ENCODE peak calls at places on chromosomes 7 and 10, in eight cellular contexts. One of them, this sample, is unnamed.

GRCh38 chr7:129122751-129123516 is 21.6 kb upstream of the TSPAN33 start:
- DNase-seq in neural progenitor cell: no peak
- DNase-seq in NCI-H2081: no peak
- DNase-seq in OCI-M1: peak
- DNase-seq in CD8-positive, alpha-beta T cell: no peak
- DNase-seq in fibroblast of lung: peak
- DNase-seq in iris pigment epithelial cell: peak
- DNase-seq in NCI-H1105 treated with DMSO at 0.1 percent for 48 hours: no peak
- DNase-seq in this sample: no peak

GRCh38 chr10:97503413-97503812 is 4.7 kb downstream of the UBTD1 start:
- DNase-seq in iris pigment epithelial cell: no peak
- DNase-seq in NCI-H1105 treated with DMSO at 0.1 percent for 48 hours: no peak
- DNase-seq in NCI-H2081: no peak
- DNase-seq in CD8-positive, alpha-beta T cell: no peak
- DNase-seq in fibroblast of lung: no peak
- DNase-seq in OCI-M1: no peak
- DNase-seq in neural progenitor cell: no peak
- DNase-seq in this sample: no peak

GRCh38 chr7:141272417-141272816 is 198.6 kb downstream of the TMEM178B start:
- DNase-seq in NCI-H2081: no peak
- DNase-seq in OCI-M1: no peak
- DNase-seq in fibroblast of lung: no peak
- DNase-seq in iris pigment epithelial cell: no peak
- DNase-seq in neural progenitor cell: peak
- DNase-seq in NCI-H1105 treated with DMSO at 0.1 percent for 48 hours: no peak
- DNase-seq in CD8-positive, alpha-beta T cell: no peak
- DNase-seq in this sample: no peak

GRCh38 chr7:110962374-110962773 is 128.6 kb upstream of the LRRN3 start:
- DNase-seq in neural progenitor cell: no peak
- DNase-seq in fibroblast of lung: no peak
- DNase-seq in NCI-H1105 treated with DMSO at 0.1 percent for 48 hours: no peak
- DNase-seq in OCI-M1: no peak
- DNase-seq in CD8-positive, alpha-beta T cell: no peak
- DNase-seq in iris pigment epithelial cell: no peak
- DNase-seq in NCI-H2081: no peak
- DNase-seq in this sample: no peak

GRCh38 chr7:79434098-79434497 is 19.4 kb downstream of the MAGI2 start:
- DNase-seq in iris pigment epithelial cell: peak
- DNase-seq in neural progenitor cell: no peak
- DNase-seq in NCI-H2081: no peak
- DNase-seq in fibroblast of lung: peak
- DNase-seq in CD8-positive, alpha-beta T cell: no peak
- DNase-seq in NCI-H1105 treated with DMSO at 0.1 percent for 48 hours: no peak
- DNase-seq in OCI-M1: no peak
- DNase-seq in this sample: no peak

GRCh38 chr7:131529617-131530016 is 26.8 kb downstream of the PODXL start:
- DNase-seq in fibroblast of lung: no peak
- DNase-seq in OCI-M1: no peak
- DNase-seq in NCI-H1105 treated with DMSO at 0.1 percent for 48 hours: no peak
- DNase-seq in neural progenitor cell: no peak
- DNase-seq in NCI-H2081: no peak
- DNase-seq in iris pigment epithelial cell: no peak
- DNase-seq in CD8-positive, alpha-beta T cell: no peak
- DNase-seq in this sample: no peak

GRCh38 chr10:23955456-23955855 is 253.5 kb upstream of the KIAA1217 start:
- DNase-seq in iris pigment epithelial cell: no peak
- DNase-seq in fibroblast of lung: no peak
- DNase-seq in NCI-H2081: no peak
- DNase-seq in CD8-positive, alpha-beta T cell: no peak
- DNase-seq in OCI-M1: no peak
- DNase-seq in NCI-H1105 treated with DMSO at 0.1 percent for 48 hours: no peak
- DNase-seq in neural progenitor cell: no peak
- DNase-seq in this sample: no peak

GRCh38 chr7:11021468-11021867 is 47.8 kb downstream of the PHF14 start:
- DNase-seq in NCI-H1105 treated with DMSO at 0.1 percent for 48 hours: no peak
- DNase-seq in CD8-positive, alpha-beta T cell: no peak
- DNase-seq in NCI-H2081: no peak
- DNase-seq in fibroblast of lung: no peak
- DNase-seq in iris pigment epithelial cell: no peak
- DNase-seq in OCI-M1: no peak
- DNase-seq in neural progenitor cell: no peak
- DNase-seq in this sample: no peak

GRCh38 chr7:147509052-147509480 is 1081.5 kb upstream of the C7orf33 start:
- DNase-seq in iris pigment epithelial cell: peak
- DNase-seq in fibroblast of lung: peak
- DNase-seq in neural progenitor cell: no peak
- DNase-seq in OCI-M1: no peak
- DNase-seq in NCI-H2081: no peak
- DNase-seq in CD8-positive, alpha-beta T cell: no peak
- DNase-seq in NCI-H1105 treated with DMSO at 0.1 percent for 48 hours: no peak
- DNase-seq in this sample: no peak

GRCh38 chr10:33897255-33897893 is 562.9 kb upstream of the NRP1 start:
- DNase-seq in NCI-H2081: no peak
- DNase-seq in fibroblast of lung: peak
- DNase-seq in iris pigment epithelial cell: peak
- DNase-seq in neural progenitor cell: no peak
- DNase-seq in OCI-M1: no peak
- DNase-seq in NCI-H1105 treated with DMSO at 0.1 percent for 48 hours: peak
- DNase-seq in CD8-positive, alpha-beta T cell: no peak
- DNase-seq in this sample: no peak

GRCh38 chr7:93902777-93903423 is 3.5 kb upstream of the GNGT1 start:
- DNase-seq in NCI-H1105 treated with DMSO at 0.1 percent for 48 hours: peak
- DNase-seq in iris pigment epithelial cell: peak
- DNase-seq in NCI-H2081: peak
- DNase-seq in OCI-M1: peak
- DNase-seq in neural progenitor cell: peak
- DNase-seq in CD8-positive, alpha-beta T cell: no peak
- DNase-seq in fibroblast of lung: peak
- DNase-seq in this sample: no peak

GRCh38 chr10:47031953-47032465 is 120.8 kb downstream of the PTPN20 start:
- DNase-seq in neural progenitor cell: no peak
- DNase-seq in NCI-H2081: no peak
- DNase-seq in iris pigment epithelial cell: peak
- DNase-seq in OCI-M1: no peak
- DNase-seq in CD8-positive, alpha-beta T cell: peak
- DNase-seq in fibroblast of lung: peak
- DNase-seq in NCI-H1105 treated with DMSO at 0.1 percent for 48 hours: no peak
- DNase-seq in this sample: no peak

GRCh38 chr10:119199231-119199992 is 8.0 kb upstream of the GRK5 start:
- DNase-seq in fibroblast of lung: peak
- DNase-seq in CD8-positive, alpha-beta T cell: peak
- DNase-seq in iris pigment epithelial cell: peak
- DNase-seq in OCI-M1: peak
- DNase-seq in neural progenitor cell: peak
- DNase-seq in NCI-H2081: peak
- DNase-seq in NCI-H1105 treated with DMSO at 0.1 percent for 48 hours: peak
- DNase-seq in this sample: no peak

GRCh38 chr7:44796034-44796503 is 412 bp upstream of the PPIA start:
- DNase-seq in OCI-M1: peak
- DNase-seq in iris pigment epithelial cell: peak
- DNase-seq in NCI-H2081: peak
- DNase-seq in CD8-positive, alpha-beta T cell: no peak
- DNase-seq in NCI-H1105 treated with DMSO at 0.1 percent for 48 hours: peak
- DNase-seq in neural progenitor cell: peak
- DNase-seq in fibroblast of lung: peak
- DNase-seq in this sample: no peak

GRCh38 chr7:134021861-134022260 is 105.3 kb upstream of the LRGUK start:
- DNase-seq in NCI-H1105 treated with DMSO at 0.1 percent for 48 hours: no peak
- DNase-seq in NCI-H2081: peak
- DNase-seq in OCI-M1: no peak
- DNase-seq in fibroblast of lung: no peak
- DNase-seq in iris pigment epithelial cell: no peak
- DNase-seq in CD8-positive, alpha-beta T cell: no peak
- DNase-seq in neural progenitor cell: no peak
- DNase-seq in this sample: no peak

GRCh38 chr7:44678468-44679179 is 70.0 kb upstream of the ZMIZ2 start:
- DNase-seq in OCI-M1: no peak
- DNase-seq in iris pigment epithelial cell: peak
- DNase-seq in fibroblast of lung: peak
- DNase-seq in NCI-H1105 treated with DMSO at 0.1 percent for 48 hours: no peak
- DNase-seq in neural progenitor cell: no peak
- DNase-seq in CD8-positive, alpha-beta T cell: peak
- DNase-seq in NCI-H2081: no peak
- DNase-seq in this sample: no peak

GRCh38 chr10:42969909-42970308 is 107.0 kb upstream of the RET start:
- DNase-seq in OCI-M1: no peak
- DNase-seq in NCI-H2081: no peak
- DNase-seq in neural progenitor cell: no peak
- DNase-seq in CD8-positive, alpha-beta T cell: peak
- DNase-seq in iris pigment epithelial cell: no peak
- DNase-seq in NCI-H1105 treated with DMSO at 0.1 percent for 48 hours: no peak
- DNase-seq in fibroblast of lung: no peak
- DNase-seq in this sample: no peak

GRCh38 chr10:12892924-12893323 is 108.6 kb downstream of the CCDC3 start:
- DNase-seq in neural progenitor cell: no peak
- DNase-seq in NCI-H2081: no peak
- DNase-seq in NCI-H1105 treated with DMSO at 0.1 percent for 48 hours: no peak
- DNase-seq in fibroblast of lung: no peak
- DNase-seq in CD8-positive, alpha-beta T cell: no peak
- DNase-seq in OCI-M1: no peak
- DNase-seq in iris pigment epithelial cell: no peak
- DNase-seq in this sample: no peak

GRCh38 chr7:66639773-66640172 is 11.1 kb downstream of the KCTD7 start:
- DNase-seq in neural progenitor cell: no peak
- DNase-seq in fibroblast of lung: no peak
- DNase-seq in iris pigment epithelial cell: no peak
- DNase-seq in CD8-positive, alpha-beta T cell: no peak
- DNase-seq in OCI-M1: peak
- DNase-seq in NCI-H2081: no peak
- DNase-seq in NCI-H1105 treated with DMSO at 0.1 percent for 48 hours: no peak
- DNase-seq in this sample: no peak

GRCh38 chr7:46450871-46451270 is 529.8 kb upstream of the IGFBP3 start:
- DNase-seq in NCI-H1105 treated with DMSO at 0.1 percent for 48 hours: no peak
- DNase-seq in OCI-M1: no peak
- DNase-seq in CD8-positive, alpha-beta T cell: no peak
- DNase-seq in iris pigment epithelial cell: no peak
- DNase-seq in NCI-H2081: no peak
- DNase-seq in neural progenitor cell: no peak
- DNase-seq in fibroblast of lung: peak
- DNase-seq in this sample: no peak

GRCh38 chr7:76216683-76217082 is 15.0 kb downstream of the SRRM3 start:
- DNase-seq in CD8-positive, alpha-beta T cell: no peak
- DNase-seq in OCI-M1: no peak
- DNase-seq in iris pigment epithelial cell: no peak
- DNase-seq in fibroblast of lung: no peak
- DNase-seq in NCI-H1105 treated with DMSO at 0.1 percent for 48 hours: no peak
- DNase-seq in NCI-H2081: peak
- DNase-seq in neural progenitor cell: peak
- DNase-seq in this sample: no peak

GRCh38 chr10:128087146-128087883 is 38.9 kb downstream of the MKI67 start:
- DNase-seq in NCI-H1105 treated with DMSO at 0.1 percent for 48 hours: no peak
- DNase-seq in neural progenitor cell: no peak
- DNase-seq in fibroblast of lung: no peak
- DNase-seq in iris pigment epithelial cell: no peak
- DNase-seq in CD8-positive, alpha-beta T cell: no peak
- DNase-seq in OCI-M1: no peak
- DNase-seq in NCI-H2081: no peak
- DNase-seq in this sample: no peak